ENCODE peak calls at places on chromosomes 1 and 21, in four cellular contexts. X is AG04450, T is MV-4-11, K is tibial nerve. M is an unnamed sample.

GRCh38 chr1:41394918-41395598 is 33.8 kb downstream of the FOXO6 start:
- DNase-seq in K (no peak), T (no peak), X (no peak), M (peak; percentile 65)

GRCh38 chr1:207361910-207362309 is 40.4 kb downstream of the CD55 start:
- DNase-seq in K (no peak), X (no peak), T (no peak), M (no peak)

GRCh38 chr1:4655674-4656532 is 1.5 kb downstream of the AJAP1 start:
- DNase-seq in K (no peak), X (no peak), T (peak; percentile 71), M (peak; percentile 68)

GRCh38 chr1:52059326-52059725 is 3.2 kb downstream of the BTF3L4 start:
- DNase-seq in T (no peak), X (no peak), K (no peak), M (peak; percentile 50)

GRCh38 chr1:185646202-185646683 is 87.9 kb upstream of the HMCN1 start:
- DNase-seq in X (peak; percentile 93), T (no peak), K (no peak), M (peak; percentile 99)

GRCh38 chr1:112380356-112380755 is 15.7 kb upstream of the CTTNBP2NL start:
- DNase-seq in K (no peak), T (no peak), X (no peak), M (no peak)

GRCh38 chr1:185846672-185847440 is 112.7 kb downstream of the HMCN1 start:
- DNase-seq in T (no peak), K (no peak), X (no peak), M (peak; percentile 70)

GRCh38 chr1:218867941-218868656 is 305.6 kb upstream of the LYPLAL1 start:
- DNase-seq in X (no peak), T (no peak), K (no peak), M (peak; percentile 88)

GRCh38 chr1:10171105-10171767 is 39.1 kb upstream of the KIF1B start:
- DNase-seq in K (no peak), T (no peak), X (no peak), M (no peak)

GRCh38 chr1:194181845-194182244 is 995.4 kb upstream of the B3GALT2 start:
- DNase-seq in T (no peak), X (no peak), K (no peak), M (no peak)

GRCh38 chr1:61011514-61012263 is 70.7 kb upstream of the NFIA start:
- DNase-seq in X (no peak), T (no peak), K (no peak), M (no peak)

GRCh38 chr1:6331543-6332246 is 61.9 kb downstream of the ACOT7 start:
- DNase-seq in T (no peak), K (no peak), X (no peak), M (no peak)

GRCh38 chr1:39692152-39693064 is 1.2 kb upstream of the HPCAL4 start:
- DNase-seq in K (no peak), T (no peak), X (no peak), M (no peak)

GRCh38 chr21:43315244-43316137 is 111.4 kb downstream of the SIK1 start:
- DNase-seq in X (no peak), K (no peak), T (no peak), M (no peak)

GRCh38 chr1:228399531-228400236 is 7.0 kb downstream of the TRIM11 start:
- DNase-seq in X (no peak), K (no peak), T (no peak), M (no peak)

M was measured in astrocyte of the hippocampus.